ENCODE peak calls at places on chromosomes 16 and 17, in four cellular contexts. U is GM12878, D is HepG2, X is K562. R is an unnamed sample.

GRCh38 chr16:66169817-66170216 is 196.7 kb upstream of the CDH5 start:
- DNase-seq in U (no peak), D (peak; percentile 25), X (no peak), R (no peak)

GRCh38 chr17:77214743-77215142 is 74.0 kb downstream of the SEC14L1 start:
- DNase-seq in U (no peak), X (peak; percentile 35), D (peak; percentile 65), R (peak; percentile 65)

GRCh38 chr17:54373970-54374369 is 526.7 kb upstream of the TOM1L1 start:
- DNase-seq in U (no peak), D (no peak), X (no peak), R (no peak)

GRCh38 chr17:38590988-38591758 is 14.6 kb downstream of the SRCIN1 start:
- DNase-seq in X (no peak), U (no peak), D (peak; percentile 78), R (no peak)

GRCh38 chr17:33163827-33164555 is 129.1 kb downstream of the ASIC2 start:
- DNase-seq in D (no peak), U (no peak), X (no peak), R (no peak)

GRCh38 chr17:83080641-83081560 is 1.5 kb downstream of the METRNL start:
- DNase-seq in U (no peak), D (no peak), X (peak; percentile 53), R (peak; percentile 36)

GRCh38 chr17:20983359-20983637 is 59.5 kb downstream of the USP22 start:
- DNase-seq in X (no peak), D (no peak), U (no peak), R (no peak)

GRCh38 chr17:14464741-14465140 is 163.9 kb downstream of the HS3ST3B1 start:
- DNase-seq in U (no peak), D (no peak), X (no peak), R (no peak)

GRCh38 chr17:6555331-6556120 is 829 bp downstream of the PITPNM3 start:
- DNase-seq in U (no peak), X (no peak), D (no peak), R (no peak)

GRCh38 chr17:32909787-32910369 is 18.1 kb upstream of the TMEM98 start:
- DNase-seq in D (peak; percentile 71), U (peak; percentile 46), X (peak; percentile 80), R (peak; percentile 63)

GRCh38 chr16:627458-628239 is 3.1 kb upstream of the WFIKKN1 start:
- DNase-seq in D (no peak), X (no peak), U (no peak), R (no peak)

GRCh38 chr16:22955461-22956145 is 141.6 kb downstream of the HS3ST2 start:
- DNase-seq in U (no peak), X (no peak), D (no peak), R (no peak)

GRCh38 chr16:4521971-4522623 is 16.5 kb downstream of the CDIP1 start:
- DNase-seq in X (no peak), U (no peak), D (no peak), R (no peak)

GRCh38 chr16:68436581-68436980 is 11.7 kb downstream of the SMPD3 start:
- DNase-seq in X (peak; percentile 27), U (no peak), D (no peak), R (no peak)

GRCh38 chr17:71899317-71899716 is 221.5 kb upstream of the SOX9 start:
- DNase-seq in U (no peak), D (no peak), X (no peak), R (no peak)

GRCh38 chr17:71032746-71033273 is 863.5 kb downstream of the KCNJ2 start:
- DNase-seq in X (no peak), U (no peak), D (no peak), R (peak; percentile 43)

GRCh38 chr17:63843387-63844292 is 1.2 kb upstream of the SMARCD2 start:
- DNase-seq in U (peak; percentile 53), D (no peak), X (no peak), R (no peak)

GRCh38 chr16:9151074-9151473 is 59.6 kb downstream of the HAPSTR1 start:
- DNase-seq in X (no peak), U (no peak), D (no peak), R (no peak)

GRCh38 chr16:7866144-7866543 is 533.5 kb downstream of the RBFOX1 start:
- DNase-seq in X (no peak), U (no peak), D (no peak), R (no peak)

GRCh38 chr16:7867831-7868230 is 535.2 kb downstream of the RBFOX1 start:
- DNase-seq in U (no peak), D (no peak), X (no peak), R (no peak)

DNA sequence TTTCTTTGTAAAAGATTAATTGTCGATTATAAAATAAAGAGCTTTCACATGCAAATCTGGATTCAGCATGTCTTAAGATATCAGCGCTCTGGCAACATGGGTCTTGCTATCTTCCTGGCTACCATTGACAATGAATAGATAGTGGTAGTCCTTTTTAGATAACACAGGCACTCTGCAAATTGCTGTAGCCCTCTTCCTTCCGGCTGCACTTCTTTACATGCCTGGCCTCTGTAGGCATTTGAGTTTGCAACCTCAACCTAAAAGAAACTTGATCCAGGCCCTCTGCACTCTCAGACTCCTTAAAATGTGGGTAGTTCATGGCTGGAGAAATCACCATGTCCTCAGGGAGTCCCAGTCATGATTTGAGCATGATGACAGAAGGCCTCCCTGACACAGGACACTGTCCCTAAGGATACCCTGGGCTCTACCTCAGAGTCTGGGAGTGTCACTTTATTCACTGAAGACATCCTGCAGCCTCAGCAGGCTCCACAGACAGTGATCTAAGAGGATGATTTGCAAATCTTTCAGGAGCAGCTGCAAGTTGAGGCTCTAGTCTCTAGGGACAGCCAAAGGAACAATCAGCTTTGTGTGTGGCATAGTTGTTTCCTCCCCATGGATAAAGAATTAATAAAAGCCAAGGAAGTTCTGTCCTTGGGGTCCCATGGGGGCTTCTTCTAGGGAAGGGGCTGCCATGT is 529.4 kb downstream of the RBFOX1 start:
- DNase-seq in D (no peak), U (no peak), X (no peak), R (no peak)
- TF ChIP-seq BHLHE40 in D (no peak), U (no peak), X (no peak), R (no peak)

DNA sequence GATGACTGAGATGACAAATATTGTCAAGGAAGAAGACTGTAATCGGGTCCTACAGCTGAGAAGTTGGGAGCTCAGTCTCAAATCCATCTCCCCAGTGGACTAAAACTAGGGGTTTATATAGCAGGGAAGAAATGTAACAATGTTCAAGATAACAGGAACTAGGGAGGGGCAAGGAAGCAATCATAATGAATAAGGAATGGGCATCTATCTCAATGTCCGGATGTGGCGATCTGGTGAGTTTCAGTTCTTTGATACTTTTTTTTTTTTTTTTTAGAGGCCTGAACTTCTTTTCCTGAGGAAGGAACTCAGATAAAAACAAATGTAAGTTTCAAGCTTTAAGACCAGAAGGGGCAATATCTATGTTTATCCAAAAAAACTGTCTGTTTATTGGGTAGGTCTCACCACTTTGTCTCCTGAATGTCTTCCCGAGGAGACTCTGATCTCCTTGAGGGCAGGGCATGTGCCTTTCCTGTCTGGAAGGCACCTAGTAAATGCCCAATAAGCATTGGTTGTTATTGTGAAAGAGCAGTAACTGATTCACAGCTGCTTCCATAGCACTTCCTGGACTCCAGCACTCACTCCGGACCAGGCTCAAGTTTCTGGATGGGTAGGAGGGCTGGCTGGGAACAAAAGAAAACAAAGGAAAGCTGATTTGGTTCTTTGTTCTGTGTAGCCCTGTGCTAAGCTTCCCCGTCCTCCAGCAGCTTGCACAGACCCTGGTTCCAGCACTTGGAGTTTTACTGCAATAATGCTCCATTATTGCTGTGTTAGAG is 51.9 kb downstream of the MEOX1 start:
- DNase-seq in X (no peak), U (no peak), D (no peak), R (no peak)
- TF ChIP-seq SP1 in X (no peak), U (no peak), D (no peak), R (no peak)

DNA sequence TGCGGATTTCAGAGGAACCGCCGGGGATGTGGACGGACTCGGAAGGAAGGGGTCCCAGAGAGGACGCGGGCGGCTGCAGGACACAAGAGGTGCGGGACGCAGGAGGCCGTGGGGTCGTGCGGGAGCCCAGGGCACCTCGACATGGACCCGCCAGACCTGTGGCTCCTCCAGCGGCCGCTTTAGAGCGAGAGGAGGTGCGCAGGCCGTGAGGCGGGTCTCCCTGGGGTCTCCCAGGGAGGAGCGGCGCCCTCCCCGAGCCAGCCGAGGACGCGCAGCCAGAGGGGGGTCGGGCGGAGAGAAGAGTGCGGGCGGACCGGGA is 6.8 kb upstream of the FLYWCH1 start:
- DNase-seq in U (no peak), D (no peak), X (no peak), R (no peak)
- TF ChIP-seq BHLHE40 in U (no peak), D (no peak), X (no peak), R (no peak)

DNA sequence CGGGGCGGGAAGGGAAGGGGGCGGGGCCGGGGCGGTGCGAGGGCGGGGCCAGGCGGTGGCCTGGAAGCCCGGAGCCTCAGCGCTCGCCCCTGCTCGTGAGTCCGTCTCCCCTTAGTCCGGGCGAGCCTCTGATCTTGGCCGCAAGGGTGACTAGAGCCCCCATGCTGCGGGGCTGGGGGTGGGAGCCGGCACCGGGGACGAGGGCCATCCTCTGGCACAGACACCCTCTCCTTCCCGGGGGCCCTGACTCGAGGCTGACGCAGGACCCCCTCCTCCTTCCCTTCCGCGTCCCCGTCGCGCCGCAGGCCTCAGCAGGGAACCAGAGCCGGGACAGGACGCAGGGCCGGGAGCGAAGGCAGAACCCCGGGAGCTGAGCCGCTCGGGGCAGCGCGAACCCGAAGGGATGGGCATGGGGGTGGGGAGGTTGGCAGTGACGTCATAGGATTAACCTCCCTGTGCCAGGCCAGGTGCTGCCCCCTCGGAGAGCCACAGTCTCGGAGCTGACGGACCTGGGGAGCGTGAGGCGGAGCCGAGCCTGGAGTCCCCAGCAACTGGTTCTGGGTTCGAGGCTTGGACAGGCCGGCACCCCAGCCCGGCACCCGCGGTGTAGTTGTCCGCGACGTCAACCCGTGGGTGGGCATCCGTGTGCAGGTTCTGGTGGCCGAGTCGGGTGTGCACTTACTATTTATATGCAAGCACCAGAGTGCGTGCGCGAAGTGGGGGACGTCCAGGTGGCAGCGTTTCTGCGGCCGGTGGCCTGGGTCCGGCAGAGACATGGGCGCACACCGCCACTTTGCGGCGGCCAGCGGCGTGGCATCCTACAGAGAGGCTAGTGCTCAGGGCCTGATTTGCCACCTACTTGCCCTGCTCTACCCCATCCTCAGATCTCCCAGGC is 501 bp upstream of the PLCD3 start:
- DNase-seq in X (peak; percentile 93), U (no peak), D (peak; percentile 66), R (peak; percentile 93)
- TF ChIP-seq SP1 in X (peak; percentile 76), U (peak; percentile 4), D (no peak), R (no peak)

GRCh38 chr16:11205065-11205699 is 50.8 kb downstream of the SOCS1 start:
- DNase-seq in U (no peak), X (no peak), D (no peak), R (no peak)

GRCh38 chr16:11204513-11205047 is 51.4 kb downstream of the SOCS1 start:
- DNase-seq in D (no peak), U (no peak), X (no peak), R (no peak)

GRCh38 chr16:11203111-11203623 is 52.8 kb downstream of the SOCS1 start:
- DNase-seq in U (no peak), D (no peak), X (no peak), R (no peak)

GRCh38 chr16:11207646-11208045 is 48.4 kb downstream of the SOCS1 start:
- DNase-seq in D (no peak), X (peak; percentile 52), U (no peak), R (no peak)

DNA sequence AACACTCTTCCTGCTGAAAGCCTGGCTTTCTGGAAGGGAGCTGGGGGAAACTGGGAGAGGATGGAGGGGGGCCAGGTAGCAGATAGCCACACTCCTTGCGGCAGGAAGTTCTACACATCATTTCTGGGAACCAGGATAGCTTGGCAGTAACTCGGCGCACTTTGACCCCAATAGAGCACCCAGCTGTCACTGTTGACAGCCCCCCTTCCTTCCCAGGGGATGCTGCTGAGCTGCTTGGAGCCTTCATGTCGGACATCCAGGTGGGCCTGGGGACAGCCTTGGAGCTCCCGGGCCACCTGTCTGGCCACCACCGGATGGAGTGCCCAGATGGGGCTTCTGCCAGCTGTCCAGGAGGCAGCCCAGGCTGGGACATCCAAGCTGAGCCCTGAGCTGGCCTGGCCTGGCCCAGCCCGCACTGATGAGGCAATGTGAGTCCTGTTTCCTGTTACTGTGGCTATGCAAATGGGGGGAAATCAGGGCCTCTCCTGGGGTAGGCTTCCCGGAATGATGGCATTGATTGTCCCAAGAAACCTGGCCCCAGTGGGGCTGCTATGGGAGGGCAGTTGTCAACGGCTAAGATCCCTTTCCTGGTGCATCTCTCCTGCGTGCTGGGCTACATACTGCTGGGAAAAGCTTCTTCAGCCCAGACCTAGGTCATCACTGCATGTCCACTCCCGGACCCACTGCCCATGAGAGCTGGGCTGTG is 50.1 kb downstream of the SOCS1 start:
- DNase-seq in U (no peak), X (no peak), D (peak; percentile 53), R (no peak)
- TF ChIP-seq BHLHE40 in U (no peak), X (no peak), D (no peak), R (no peak)

R was measured in HEK293T.